ENCODE peak calls at places on chromosomes 16 and 17, in ten cellular contexts. P is non-pigmented ciliary epithelial cell; N is HL-60; A is activated T-helper 1 cell treated with anti-CD3 and anti-CD28 coated beads, Interleukin-2, amount 50 U/mL, for 16 hours; F is hippocampal formation; U is NCI-H774; B is neuronal stem cell; X is NCI-H446; Y is HCEC 1CT; H is stimulated activated CD4-positive, alpha-beta T cell treated with anti-CD3 and anti-CD28 coated beads, TNF-alpha, amount 100 ng/mL, for 48 hours. J is an unnamed sample.

GRCh38 chr16:70375636-70376611 is 29.2 kb downstream of the DDX19A start:
- DNase-seq in U (no peak), P (no peak), Y (no peak), B (no peak), H (no peak), F (no peak), N (no peak), X (no peak), A (no peak), J (no peak)

GRCh38 chr17:17554266-17554665 is 37.2 kb downstream of the PEMT start:
- DNase-seq in H (no peak), U (no peak), N (no peak), X (no peak), F (no peak), Y (no peak), P (no peak), A (no peak), B (no peak), J (no peak)

GRCh38 chr17:18187816-18188761 is 4.5 kb downstream of the ALKBH5 start:
- DNase-seq in A (no peak), Y (peak; percentile 35), P (no peak), H (no peak), F (no peak), B (no peak), X (no peak), N (no peak), U (no peak), J (no peak)

GRCh38 chr16:81480856-81481821 is 36.5 kb downstream of the CMIP start:
- DNase-seq in H (no peak), A (no peak), F (peak; percentile 37), P (no peak), N (peak; percentile 92), U (no peak), X (no peak), B (no peak), Y (peak; percentile 25), J (no peak)

GRCh38 chr16:82603784-82604411 is 22.9 kb upstream of the CDH13 start:
- DNase-seq in F (peak; percentile 19), U (no peak), H (no peak), X (no peak), A (no peak), B (peak; percentile 29), P (peak; percentile 40), N (no peak), Y (peak; percentile 56), J (no peak)

GRCh38 chr17:37490638-37491614 is 1.2 kb downstream of the DUSP14 start:
- DNase-seq in A (no peak), U (no peak), Y (peak; percentile 87), B (peak; percentile 36), P (no peak), X (peak; percentile 58), H (no peak), F (no peak), N (peak; percentile 49), J (peak; percentile 50)

GRCh38 chr16:1414532-1415265 is at the start of gene UNKL:
- DNase-seq in X (peak; percentile 62), F (peak; percentile 44), B (peak; percentile 70), P (no peak), H (peak; percentile 70), U (no peak), Y (peak; percentile 36), A (peak; percentile 68), N (peak; percentile 63), J (peak; percentile 69)

GRCh38 chr17:56943505-56944125 is 17.2 kb downstream of the COIL start:
- DNase-seq in U (no peak), A (no peak), N (no peak), Y (no peak), H (no peak), X (no peak), B (no peak), P (no peak), F (no peak), J (no peak)

GRCh38 chr17:8289103-8289397 is 580 bp downstream of the RANGRF start:
- DNase-seq in X (peak; percentile 58), P (no peak), U (no peak), N (no peak), B (no peak), Y (no peak), F (no peak), H (peak; percentile 52), A (no peak), J (no peak)

GRCh38 chr17:77611791-77612466 is 346.6 kb upstream of the TNRC6C start:
- DNase-seq in H (no peak), U (no peak), A (no peak), F (no peak), X (no peak), N (no peak), B (no peak), Y (no peak), P (no peak), J (no peak)

GRCh38 chr17:14755002-14755401 is 454.1 kb downstream of the HS3ST3B1 start:
- DNase-seq in U (no peak), A (no peak), X (no peak), H (no peak), B (no peak), P (no peak), F (no peak), N (no peak), Y (peak; percentile 27), J (no peak)

GRCh38 chr16:16120382-16121184 is 102.7 kb downstream of the ABCC6 start:
- DNase-seq in X (peak; percentile 89), Y (no peak), B (no peak), P (no peak), F (peak; percentile 34), H (no peak), A (no peak), U (peak; percentile 57), N (peak; percentile 24), J (no peak)

GRCh38 chr16:81443688-81444447 is 740 bp upstream of the CMIP start:
- DNase-seq in F (no peak), A (no peak), P (no peak), U (no peak), Y (no peak), N (no peak), X (no peak), B (no peak), H (no peak), J (no peak)

GRCh38 chr17:12463102-12463501 is 202.6 kb upstream of the MYOCD start:
- DNase-seq in X (no peak), U (no peak), P (no peak), B (no peak), N (no peak), H (no peak), A (no peak), F (no peak), Y (peak; percentile 54), J (no peak)

GRCh38 chr17:82228842-82229685 is at the start of gene SLC16A3:
- DNase-seq in N (peak; percentile 68), U (peak; percentile 60), Y (peak; percentile 83), H (no peak), B (no peak), P (no peak), F (peak; percentile 22), X (no peak), A (no peak), J (no peak)

GRCh38 chr17:71208111-71208704 is 912.6 kb upstream of the SOX9 start:
- DNase-seq in B (no peak), H (no peak), Y (peak; percentile 93), U (no peak), F (no peak), X (no peak), N (no peak), A (no peak), P (no peak), J (no peak)

GRCh38 chr16:84795338-84796053 is 24.3 kb upstream of the CRISPLD2 start:
- DNase-seq in P (peak; percentile 41), Y (peak; percentile 95), U (no peak), H (no peak), X (no peak), F (no peak), A (no peak), B (no peak), N (no peak), J (no peak)

GRCh38 chr17:81056352-81056751 is 21.4 kb downstream of the BAIAP2 start:
- DNase-seq in X (no peak), N (peak; percentile 26), Y (no peak), A (no peak), B (no peak), U (no peak), F (no peak), P (no peak), H (no peak), J (no peak)

GRCh38 chr17:75723201-75723930 is 2.1 kb downstream of the ITGB4 start:
- DNase-seq in A (no peak), H (no peak), U (no peak), N (no peak), B (no peak), F (no peak), X (no peak), Y (no peak), P (no peak), J (peak; percentile 92)

GRCh38 chr16:77288222-77288621 is 89.0 kb downstream of the SYCE1L start:
- DNase-seq in P (peak; percentile 83), B (no peak), F (no peak), N (no peak), X (no peak), A (no peak), U (no peak), H (no peak), Y (peak; percentile 96), J (no peak)

GRCh38 chr17:66564992-66565465 is 262.6 kb downstream of the PRKCA start:
- DNase-seq in N (no peak), A (no peak), B (no peak), X (no peak), Y (peak; percentile 71), F (no peak), H (no peak), P (no peak), U (no peak), J (no peak)

GRCh38 chr17:41585301-41585700 is 1.4 kb downstream of the KRT14 start:
- DNase-seq in B (no peak), U (no peak), P (no peak), X (no peak), Y (no peak), N (no peak), F (no peak), H (no peak), A (no peak), J (no peak)

GRCh38 chr16:85420501-85421337 is 192.4 kb upstream of the GSE1 start:
- DNase-seq in B (peak; percentile 44), Y (peak; percentile 32), H (peak; percentile 70), F (no peak), U (no peak), X (no peak), P (no peak), A (peak; percentile 68), N (peak; percentile 45), J (peak; percentile 75)

GRCh38 chr16:4767872-4768548 is 1.0 kb upstream of the ZNF500 start:
- DNase-seq in A (no peak), U (no peak), N (peak; percentile 28), P (no peak), X (no peak), Y (no peak), F (no peak), B (no peak), H (no peak), J (peak; percentile 31)

GRCh38 chr16:70777496-70777895 is 23.5 kb downstream of the VAC14 start:
- DNase-seq in X (no peak), U (no peak), H (no peak), Y (no peak), A (no peak), F (no peak), P (no peak), N (no peak), B (no peak), J (no peak)

GRCh38 chr17:55549140-55549539 is 37.9 kb upstream of the SMIM36 start:
- DNase-seq in Y (peak; percentile 30), P (no peak), F (no peak), X (no peak), N (peak; percentile 4), A (no peak), B (no peak), U (peak; percentile 23), H (no peak), J (no peak)

GRCh38 chr17:4850236-4850635 is 17.1 kb downstream of the MINK1 start:
- DNase-seq in A (no peak), H (no peak), N (no peak), F (no peak), X (no peak), B (no peak), Y (no peak), U (no peak), P (no peak), J (peak; percentile 50)

GRCh38 chr17:1222321-1222720 is 42.5 kb upstream of the ABR start:
- DNase-seq in H (no peak), N (no peak), A (no peak), B (no peak), F (no peak), X (no peak), P (no peak), U (no peak), Y (no peak), J (no peak)

J was measured in PC-9.